ENCODE peak calls at places on chromosome 17, in six cellular contexts. One of them, this sample, is unnamed.

GRCh38 chr17:80477647-80478478 is 1.5 kb upstream of the NPTX1 start:
- DNase-seq in heart right ventricle: peak
- DNase-seq in astrocyte of the spinal cord: peak
- DNase-seq in activated T-helper 1 cell treated with anti-CD3 and anti-CD28 coated beads, Interleukin-2, amount 50 U/mL, for 16 hours: no peak
- DNase-seq in pancreas: no peak
- DNase-seq in HCEC 1CT: no peak
- DNase-seq in this sample: peak

GRCh38 chr17:4897785-4898184 is 1.6 kb upstream of the C17orf107 start:
- DNase-seq in heart right ventricle: no peak
- DNase-seq in astrocyte of the spinal cord: no peak
- DNase-seq in activated T-helper 1 cell treated with anti-CD3 and anti-CD28 coated beads, Interleukin-2, amount 50 U/mL, for 16 hours: no peak
- DNase-seq in pancreas: no peak
- DNase-seq in HCEC 1CT: no peak
- DNase-seq in this sample: no peak

GRCh38 chr17:69448431-69449102 is 34.1 kb downstream of the MAP2K6 start:
- DNase-seq in heart right ventricle: no peak
- DNase-seq in astrocyte of the spinal cord: peak
- DNase-seq in activated T-helper 1 cell treated with anti-CD3 and anti-CD28 coated beads, Interleukin-2, amount 50 U/mL, for 16 hours: no peak
- DNase-seq in pancreas: peak
- DNase-seq in HCEC 1CT: no peak
- DNase-seq in this sample: no peak

GRCh38 chr17:61307905-61308886 is 91.4 kb upstream of the TBX2 start:
- DNase-seq in heart right ventricle: no peak
- DNase-seq in astrocyte of the spinal cord: peak
- DNase-seq in activated T-helper 1 cell treated with anti-CD3 and anti-CD28 coated beads, Interleukin-2, amount 50 U/mL, for 16 hours: no peak
- DNase-seq in pancreas: no peak
- DNase-seq in HCEC 1CT: peak
- DNase-seq in this sample: peak

GRCh38 chr17:7549401-7550055 is 670 bp downstream of the TNFSF12 start:
- DNase-seq in heart right ventricle: no peak
- DNase-seq in astrocyte of the spinal cord: no peak
- DNase-seq in activated T-helper 1 cell treated with anti-CD3 and anti-CD28 coated beads, Interleukin-2, amount 50 U/mL, for 16 hours: no peak
- DNase-seq in pancreas: peak
- DNase-seq in HCEC 1CT: no peak
- DNase-seq in this sample: no peak

GRCh38 chr17:51951737-51952136 is 206.8 kb downstream of the CA10 start:
- DNase-seq in heart right ventricle: no peak
- DNase-seq in astrocyte of the spinal cord: no peak
- DNase-seq in activated T-helper 1 cell treated with anti-CD3 and anti-CD28 coated beads, Interleukin-2, amount 50 U/mL, for 16 hours: no peak
- DNase-seq in pancreas: no peak
- DNase-seq in HCEC 1CT: no peak
- DNase-seq in this sample: no peak

GRCh38 chr17:50660887-50661345 is 26.2 kb downstream of the ABCC3 start:
- DNase-seq in heart right ventricle: no peak
- DNase-seq in astrocyte of the spinal cord: no peak
- DNase-seq in activated T-helper 1 cell treated with anti-CD3 and anti-CD28 coated beads, Interleukin-2, amount 50 U/mL, for 16 hours: no peak
- DNase-seq in pancreas: peak
- DNase-seq in HCEC 1CT: no peak
- DNase-seq in this sample: no peak

GRCh38 chr17:21385281-21385845 is 9.2 kb downstream of the KCNJ12 start:
- DNase-seq in heart right ventricle: no peak
- DNase-seq in astrocyte of the spinal cord: no peak
- DNase-seq in activated T-helper 1 cell treated with anti-CD3 and anti-CD28 coated beads, Interleukin-2, amount 50 U/mL, for 16 hours: no peak
- DNase-seq in pancreas: no peak
- DNase-seq in HCEC 1CT: no peak
- DNase-seq in this sample: no peak

GRCh38 chr17:42891539-42892152 is 9.0 kb upstream of the G6PC1 start:
- DNase-seq in heart right ventricle: peak
- DNase-seq in astrocyte of the spinal cord: no peak
- DNase-seq in activated T-helper 1 cell treated with anti-CD3 and anti-CD28 coated beads, Interleukin-2, amount 50 U/mL, for 16 hours: no peak
- DNase-seq in pancreas: no peak
- DNase-seq in HCEC 1CT: no peak
- DNase-seq in this sample: no peak

GRCh38 chr17:48149174-48150106 is 41.9 kb downstream of the SNX11 start:
- DNase-seq in heart right ventricle: no peak
- DNase-seq in astrocyte of the spinal cord: no peak
- DNase-seq in activated T-helper 1 cell treated with anti-CD3 and anti-CD28 coated beads, Interleukin-2, amount 50 U/mL, for 16 hours: no peak
- DNase-seq in pancreas: no peak
- DNase-seq in HCEC 1CT: no peak
- DNase-seq in this sample: no peak

GRCh38 chr17:69711504-69711903 is 297.0 kb downstream of the MAP2K6 start:
- DNase-seq in heart right ventricle: no peak
- DNase-seq in astrocyte of the spinal cord: peak
- DNase-seq in activated T-helper 1 cell treated with anti-CD3 and anti-CD28 coated beads, Interleukin-2, amount 50 U/mL, for 16 hours: no peak
- DNase-seq in pancreas: no peak
- DNase-seq in HCEC 1CT: no peak
- DNase-seq in this sample: no peak

GRCh38 chr17:50238594-50239287 is 35.5 kb upstream of the TMEM92 start:
- DNase-seq in heart right ventricle: no peak
- DNase-seq in astrocyte of the spinal cord: no peak
- DNase-seq in activated T-helper 1 cell treated with anti-CD3 and anti-CD28 coated beads, Interleukin-2, amount 50 U/mL, for 16 hours: no peak
- DNase-seq in pancreas: no peak
- DNase-seq in HCEC 1CT: peak
- DNase-seq in this sample: no peak

GRCh38 chr17:7854078-7854777 is 638 bp upstream of the TMEM88 start:
- DNase-seq in heart right ventricle: peak
- DNase-seq in astrocyte of the spinal cord: no peak
- DNase-seq in activated T-helper 1 cell treated with anti-CD3 and anti-CD28 coated beads, Interleukin-2, amount 50 U/mL, for 16 hours: no peak
- DNase-seq in pancreas: peak
- DNase-seq in HCEC 1CT: no peak
- DNase-seq in this sample: no peak

GRCh38 chr17:62801553-62801952 is 6.6 kb downstream of the MARCHF10 start:
- DNase-seq in heart right ventricle: no peak
- DNase-seq in astrocyte of the spinal cord: no peak
- DNase-seq in activated T-helper 1 cell treated with anti-CD3 and anti-CD28 coated beads, Interleukin-2, amount 50 U/mL, for 16 hours: no peak
- DNase-seq in pancreas: no peak
- DNase-seq in HCEC 1CT: no peak
- DNase-seq in this sample: no peak

GRCh38 chr17:31724619-31725018 is 134.4 kb downstream of the COPRS start:
- DNase-seq in heart right ventricle: no peak
- DNase-seq in astrocyte of the spinal cord: peak
- DNase-seq in activated T-helper 1 cell treated with anti-CD3 and anti-CD28 coated beads, Interleukin-2, amount 50 U/mL, for 16 hours: no peak
- DNase-seq in pancreas: no peak
- DNase-seq in HCEC 1CT: no peak
- DNase-seq in this sample: peak

GRCh38 chr17:50274142-50274944 is at the start of gene TMEM92:
- DNase-seq in heart right ventricle: no peak
- DNase-seq in astrocyte of the spinal cord: peak
- DNase-seq in activated T-helper 1 cell treated with anti-CD3 and anti-CD28 coated beads, Interleukin-2, amount 50 U/mL, for 16 hours: no peak
- DNase-seq in pancreas: peak
- DNase-seq in HCEC 1CT: no peak
- DNase-seq in this sample: no peak

GRCh38 chr17:2406903-2407790 is 6.3 kb upstream of the MNT start:
- DNase-seq in heart right ventricle: peak
- DNase-seq in astrocyte of the spinal cord: peak
- DNase-seq in activated T-helper 1 cell treated with anti-CD3 and anti-CD28 coated beads, Interleukin-2, amount 50 U/mL, for 16 hours: no peak
- DNase-seq in pancreas: no peak
- DNase-seq in HCEC 1CT: peak
- DNase-seq in this sample: peak

GRCh38 chr17:42133461-42134041 is 10.9 kb downstream of the HSPB9 start:
- DNase-seq in heart right ventricle: no peak
- DNase-seq in astrocyte of the spinal cord: no peak
- DNase-seq in activated T-helper 1 cell treated with anti-CD3 and anti-CD28 coated beads, Interleukin-2, amount 50 U/mL, for 16 hours: no peak
- DNase-seq in pancreas: peak
- DNase-seq in HCEC 1CT: no peak
- DNase-seq in this sample: no peak

GRCh38 chr17:83160443-83161297 is 81.3 kb downstream of the METRNL start:
- DNase-seq in heart right ventricle: no peak
- DNase-seq in astrocyte of the spinal cord: no peak
- DNase-seq in activated T-helper 1 cell treated with anti-CD3 and anti-CD28 coated beads, Interleukin-2, amount 50 U/mL, for 16 hours: no peak
- DNase-seq in pancreas: no peak
- DNase-seq in HCEC 1CT: no peak
- DNase-seq in this sample: no peak

GRCh38 chr17:62671553-62671952 is 44.1 kb downstream of the MRC2 start:
- DNase-seq in heart right ventricle: no peak
- DNase-seq in astrocyte of the spinal cord: no peak
- DNase-seq in activated T-helper 1 cell treated with anti-CD3 and anti-CD28 coated beads, Interleukin-2, amount 50 U/mL, for 16 hours: no peak
- DNase-seq in pancreas: no peak
- DNase-seq in HCEC 1CT: no peak
- DNase-seq in this sample: no peak

GRCh38 chr17:38881600-38882191 is 11.8 kb downstream of the LASP1 start:
- DNase-seq in heart right ventricle: peak
- DNase-seq in astrocyte of the spinal cord: peak
- DNase-seq in activated T-helper 1 cell treated with anti-CD3 and anti-CD28 coated beads, Interleukin-2, amount 50 U/mL, for 16 hours: no peak
- DNase-seq in pancreas: peak
- DNase-seq in HCEC 1CT: no peak
- DNase-seq in this sample: peak

GRCh38 chr17:17837966-17838962 is 1.5 kb upstream of the SREBF1 start:
- DNase-seq in heart right ventricle: peak
- DNase-seq in astrocyte of the spinal cord: peak
- DNase-seq in activated T-helper 1 cell treated with anti-CD3 and anti-CD28 coated beads, Interleukin-2, amount 50 U/mL, for 16 hours: no peak
- DNase-seq in pancreas: no peak
- DNase-seq in HCEC 1CT: peak
- DNase-seq in this sample: peak